ENCODE peak calls at places on chromosomes 5 and 9, in ten cellular contexts. Y is tibial nerve, K is esophagus squamous epithelium, S is suprapubic skin, X is prostate gland, Q is transverse colon, J is A549, O is HepG2, I is adrenal gland, L is breast epithelium. E is an unnamed sample.
A peak's percentile ranks its signal among the peaks of the same experiment; 100 is the strongest.

GRCh38 chr5:53403758-53404157 is 76.7 kb upstream of the FST start:
- DNase-seq in Y (no peak), K (no peak), S (no peak), X (no peak), Q (no peak), J (no peak), O (no peak), I (no peak), L (no peak), E (no peak)

GRCh38 chr5:83331842-83332241 is 139.7 kb upstream of the VCAN start:
- DNase-seq in Y (no peak), K (no peak), S (no peak), X (no peak), Q (no peak), J (no peak), O (no peak), I (no peak), L (no peak), E (no peak)

GRCh38 chr5:175443514-175444059 is 395 bp downstream of the DRD1 start:
- DNase-seq in Y (no peak), K (no peak), S (no peak), X (no peak), Q (no peak), J (no peak), O (no peak), I (no peak), L (no peak), E (no peak)

GRCh38 chr9:79570449-79571308 is 1.1 kb upstream of the TLE4 start:
- DNase-seq in Y (peak; percentile 35), K (peak; percentile 69), S (peak; percentile 78), X (peak; percentile 31), Q (peak; percentile 47), J (peak; percentile 69), O (no peak), I (peak; percentile 30), L (peak; percentile 58), E (peak; percentile 95)

GRCh38 chr9:126149661-126150060 is 177.0 kb upstream of the MVB12B start:
- DNase-seq in Y (no peak), K (no peak), S (no peak), X (no peak), Q (no peak), J (no peak), O (peak; percentile 24), I (no peak), L (no peak), E (peak; percentile 18)

GRCh38 chr5:139823757-139824355 is 28.2 kb downstream of the PSD2 start:
- DNase-seq in Y (no peak), K (no peak), S (no peak), X (no peak), Q (no peak), J (no peak), O (no peak), I (no peak), L (no peak), E (no peak)

GRCh38 chr9:14068690-14069089 is 245.3 kb downstream of the NFIB start:
- DNase-seq in Y (no peak), K (no peak), S (no peak), X (no peak), Q (no peak), J (peak; percentile 14), O (no peak), I (no peak), L (no peak), E (no peak)

GRCh38 chr9:37025381-37026084 is 8.5 kb downstream of the PAX5 start:
- DNase-seq in Y (no peak), K (no peak), S (no peak), X (no peak), Q (no peak), J (no peak), O (no peak), I (no peak), L (no peak), E (no peak)

GRCh38 chr5:79853676-79854418 is 137.2 kb downstream of the MTX3 start:
- DNase-seq in Y (no peak), K (no peak), S (no peak), X (no peak), Q (no peak), J (peak; percentile 4), O (peak; percentile 3), I (no peak), L (no peak), E (no peak)

GRCh38 chr9:136212345-136212950 is 7.5 kb upstream of the LHX3 start:
- DNase-seq in Y (no peak), K (no peak), S (no peak), X (no peak), Q (no peak), J (no peak), O (no peak), I (no peak), L (no peak), E (no peak)

GRCh38 chr5:116553366-116553765 is 21.3 kb downstream of the SEMA6A start:
- DNase-seq in Y (no peak), K (no peak), S (no peak), X (no peak), Q (no peak), J (no peak), O (no peak), I (no peak), L (no peak), E (no peak)
- H3K4me1 ChIP-seq in Y (peaks cover 14% of the 10 kb centered on the region), K (peaks cover 22% of the 10 kb centered on the region), S (peaks cover 6% of the 10 kb centered on the region), X (no peaks in the 10 kb centered on the region), Q (peaks cover 19% of the 10 kb centered on the region), J (no peaks in the 10 kb centered on the region), O (peaks cover 22% of the 10 kb centered on the region), I (peaks cover 81% of the 10 kb centered on the region), L (no peaks in the 10 kb centered on the region), E (no peaks in the 10 kb centered on the region)

GRCh38 chr5:141846031-141846430 is 32.2 kb downstream of the PCDH1 start:
- DNase-seq in Y (no peak), K (no peak), S (no peak), X (no peak), Q (no peak), J (no peak), O (no peak), I (no peak), L (no peak), E (no peak)
- TF ChIP-seq POLR2A in Y (no peak), K (no peak), S (no peak), X (no peak), Q (no peak), J (no peak), O (no peak), I (no peak), L (no peak), E (no peak)

DNA sequence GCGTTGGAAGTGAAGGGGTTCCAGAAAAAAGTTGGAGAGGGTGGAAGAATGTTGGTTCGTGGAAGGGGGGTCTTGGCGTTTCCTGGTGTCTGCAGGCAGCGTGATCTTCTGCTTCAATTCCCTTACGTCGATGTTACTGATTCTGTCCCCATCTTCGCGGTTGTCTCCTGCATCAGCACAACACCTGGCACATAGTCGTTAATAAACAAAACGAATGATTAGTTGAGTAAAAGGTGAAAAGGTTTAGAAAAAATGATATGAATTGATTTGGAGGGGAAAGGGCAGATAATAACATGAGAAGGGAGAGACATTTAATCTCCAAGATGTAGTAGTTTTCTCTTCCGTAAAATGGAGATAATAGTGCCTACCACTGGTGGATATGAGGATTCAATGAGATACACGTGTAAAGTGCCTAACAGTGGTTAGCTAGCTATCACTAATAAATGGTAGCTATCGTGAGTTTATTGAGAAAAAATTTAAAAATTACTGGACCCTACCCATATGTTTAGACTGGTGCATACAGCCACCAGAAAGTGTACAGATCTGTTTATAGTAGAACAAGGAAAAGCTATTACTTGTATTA is 556 bp downstream of the MTREX start:
- DNase-seq in Y (no peak), K (no peak), S (no peak), X (peak; percentile 12), Q (peak; percentile 13), J (peak; percentile 39), O (peak; percentile 4), I (no peak), L (no peak), E (no peak)
- H3K4me1 ChIP-seq in Y (peaks cover 74% of the 10 kb centered on the region), K (peaks cover 76% of the 10 kb centered on the region), S (peaks cover 71% of the 10 kb centered on the region), X (no peaks in the 10 kb centered on the region), Q (peaks cover 41% of the 10 kb centered on the region), J (peaks cover 32% of the 10 kb centered on the region), O (peaks cover 66% of the 10 kb centered on the region), I (peaks cover 78% of the 10 kb centered on the region), L (no peaks in the 10 kb centered on the region), E (peaks cover 70% of the 10 kb centered on the region)

GRCh38 chr9:731474-731873 is 110.0 kb upstream of the DMRT1 start:
- DNase-seq in Y (no peak), K (no peak), S (no peak), X (no peak), Q (no peak), J (no peak), O (no peak), I (no peak), L (no peak), E (no peak)

GRCh38 chr9:723308-723707 is 118.2 kb upstream of the DMRT1 start:
- DNase-seq in Y (no peak), K (no peak), S (no peak), X (no peak), Q (no peak), J (no peak), O (no peak), I (no peak), L (no peak), E (no peak)

GRCh38 chr9:726005-726404 is 115.5 kb upstream of the DMRT1 start:
- DNase-seq in Y (no peak), K (no peak), S (no peak), X (no peak), Q (no peak), J (no peak), O (no peak), I (no peak), L (no peak), E (no peak)

GRCh38 chr9:727767-728166 is 113.7 kb upstream of the DMRT1 start:
- DNase-seq in Y (no peak), K (no peak), S (no peak), X (no peak), Q (no peak), J (no peak), O (no peak), I (no peak), L (no peak), E (no peak)

GRCh38 chr9:728535-728934 is 113.0 kb upstream of the DMRT1 start:
- DNase-seq in Y (no peak), K (no peak), S (no peak), X (no peak), Q (no peak), J (no peak), O (no peak), I (no peak), L (no peak), E (no peak)
- TF ChIP-seq POLR2A in Y (no peak), K (no peak), S (no peak), X (no peak), Q (no peak), J (no peak), O (no peak), I (no peak), L (no peak), E (no peak)

GRCh38 chr5:96973561-96974401 is 37.9 kb downstream of the LNPEP start:
- DNase-seq in Y (no peak), K (no peak), S (no peak), X (no peak), Q (no peak), J (no peak), O (no peak), I (no peak), L (no peak), E (no peak)
- H3K4me1 ChIP-seq in Y (peaks cover 34% of the 10 kb centered on the region), K (peaks cover 44% of the 10 kb centered on the region), S (peaks cover 18% of the 10 kb centered on the region), X (peaks cover 7% of the 10 kb centered on the region), Q (peaks cover 4% of the 10 kb centered on the region), J (peaks cover 6% of the 10 kb centered on the region), O (peaks cover 3% of the 10 kb centered on the region), I (peaks cover 38% of the 10 kb centered on the region), L (no peaks in the 10 kb centered on the region), E (peaks cover 53% of the 10 kb centered on the region)

GRCh38 chr9:84169240-84169639 is 171.3 kb downstream of the SLC28A3 start:
- DNase-seq in Y (no peak), K (no peak), S (no peak), X (no peak), Q (no peak), J (no peak), O (no peak), I (no peak), L (no peak), E (no peak)
- TF ChIP-seq POLR2A in Y (no peak), K (no peak), S (no peak), X (no peak), Q (no peak), J (no peak), O (no peak), I (no peak), L (no peak), E (no peak)